ENCODE peak calls at places on chromosome 2, in nine cellular contexts. W is neuronal stem cell, P is tibial artery, Z is tibial nerve, X is right cardiac atrium, N is heart left ventricle, J is upper lobe of right lung, U is K562, G is right lobe of liver. R is an unnamed sample.

GRCh38 chr2:135797497-135798274 is 39.3 kb downstream of the LCT start:
- DNase-seq in W (peak; percentile 66), P (peak; percentile 74), Z (peak; percentile 46), X (peak; percentile 69), N (peak; percentile 67), J (peak; percentile 86), U (peak; percentile 81), G (peak; percentile 79), R (peak; percentile 91)

GRCh38 chr2:240199133-240199870 is 58.8 kb upstream of the OTOS start:
- DNase-seq in W (no peak), P (peak; percentile 56), Z (no peak), X (no peak), N (no peak), J (peak; percentile 37), U (no peak), G (peak; percentile 27), R (peak; percentile 31)

GRCh38 chr2:221676566-221677172 is 104.6 kb upstream of the EPHA4 start:
- DNase-seq in W (no peak), P (no peak), Z (no peak), X (no peak), N (no peak), J (no peak), U (no peak), G (no peak), R (no peak)

GRCh38 chr2:48452108-48452507 is 77.8 kb upstream of the STON1 start:
- DNase-seq in W (no peak), P (no peak), Z (no peak), X (no peak), N (no peak), J (no peak), U (peak; percentile 51), G (no peak), R (no peak)

GRCh38 chr2:154699560-154699901 is 1.0 kb downstream of the KCNJ3 start:
- DNase-seq in W (no peak), P (no peak), Z (no peak), X (no peak), N (no peak), J (no peak), U (no peak), G (peak; percentile 61), R (no peak)

GRCh38 chr2:170905864-170906263 is 23.2 kb upstream of the GORASP2 start:
- DNase-seq in W (no peak), P (no peak), Z (no peak), X (no peak), N (no peak), J (no peak), U (no peak), G (no peak), R (no peak)

GRCh38 chr2:128185576-128185975 is 94.6 kb downstream of the UGGT1 start:
- DNase-seq in W (no peak), P (no peak), Z (no peak), X (no peak), N (no peak), J (no peak), U (no peak), G (no peak), R (no peak)

GRCh38 chr2:190205643-190206042 is 114.0 kb downstream of the HIBCH start:
- DNase-seq in W (no peak), P (no peak), Z (no peak), X (no peak), N (no peak), J (no peak), U (no peak), G (no peak), R (no peak)

GRCh38 chr2:94759211-94759610 is 112.0 kb upstream of the TEKT4 start:
- DNase-seq in W (no peak), P (no peak), Z (no peak), X (no peak), N (no peak), J (no peak), U (peak; percentile 25), G (no peak), R (no peak)

GRCh38 chr2:62118160-62118559 is 77.8 kb upstream of the B3GNT2 start:
- DNase-seq in W (no peak), P (no peak), Z (no peak), X (no peak), N (no peak), J (no peak), U (no peak), G (no peak), R (no peak)

GRCh38 chr2:165239230-165239629 is at the start of gene SCN2A:
- DNase-seq in W (peak; percentile 47), P (no peak), Z (no peak), X (no peak), N (no peak), J (no peak), U (peak; percentile 7), G (no peak), R (no peak)

GRCh38 chr2:128300621-128301020 is 18.0 kb downstream of the HS6ST1 start:
- DNase-seq in W (no peak), P (no peak), Z (no peak), X (peak; percentile 6), N (no peak), J (no peak), U (no peak), G (no peak), R (no peak)

GRCh38 chr2:118616432-118616831 is 231.0 kb downstream of the EN1 start:
- DNase-seq in W (no peak), P (no peak), Z (no peak), X (no peak), N (no peak), J (no peak), U (no peak), G (no peak), R (no peak)

GRCh38 chr2:9234680-9235387 is 28.2 kb downstream of the ASAP2 start:
- DNase-seq in W (no peak), P (no peak), Z (no peak), X (no peak), N (no peak), J (no peak), U (peak; percentile 49), G (no peak), R (no peak)

GRCh38 chr2:211157856-211158463 is 601.6 kb downstream of the CPS1 start:
- DNase-seq in W (peak; percentile 73), P (peak; percentile 80), Z (peak; percentile 71), X (peak; percentile 74), N (peak; percentile 43), J (peak; percentile 78), U (peak; percentile 6), G (peak; percentile 74), R (peak; percentile 71)

GRCh38 chr2:189609423-189609816 is 28.8 kb upstream of the SLC40A1 start:
- DNase-seq in W (no peak), P (no peak), Z (no peak), X (no peak), N (no peak), J (no peak), U (no peak), G (no peak), R (no peak)

GRCh38 chr2:237700583-237701032 is 73.2 kb downstream of the LRRFIP1 start:
- DNase-seq in W (no peak), P (peak; percentile 94), Z (no peak), X (peak; percentile 74), N (peak; percentile 84), J (peak; percentile 67), U (no peak), G (no peak), R (peak; percentile 84)

GRCh38 chr2:159939946-159940345 is 122.5 kb downstream of the PLA2R1 start:
- DNase-seq in W (no peak), P (no peak), Z (no peak), X (no peak), N (no peak), J (no peak), U (peak; percentile 12), G (no peak), R (no peak)

GRCh38 chr2:235314371-235314915 is 179.4 kb upstream of the AGAP1 start:
- DNase-seq in W (no peak), P (no peak), Z (no peak), X (no peak), N (no peak), J (no peak), U (no peak), G (no peak), R (no peak)

GRCh38 chr2:224986479-224986878 is 55.8 kb downstream of the DOCK10 start:
- DNase-seq in W (no peak), P (no peak), Z (no peak), X (no peak), N (no peak), J (no peak), U (no peak), G (no peak), R (no peak)
- H3K4me1 ChIP-seq in W (peaks cover 9% of the 10 kb centered on the region), P (no peaks in the 10 kb centered on the region), Z (no peaks in the 10 kb centered on the region), X (no peaks in the 10 kb centered on the region), N (no peaks in the 10 kb centered on the region), J (peaks cover 7% of the 10 kb centered on the region), U (no peaks in the 10 kb centered on the region), G (no peaks in the 10 kb centered on the region), R (peaks cover 2% of the 10 kb centered on the region)

GRCh38 chr2:232603283-232603682 is 30.1 kb upstream of the EFHD1 start:
- DNase-seq in W (no peak), P (no peak), Z (no peak), X (no peak), N (no peak), J (no peak), U (no peak), G (no peak), R (no peak)
- H3K9me3 ChIP-seq in W (no peaks in the 10 kb centered on the region), P (no peaks in the 10 kb centered on the region), Z (no peaks in the 10 kb centered on the region), X (no peaks in the 10 kb centered on the region), N (no peaks in the 10 kb centered on the region), J (no peaks in the 10 kb centered on the region), U (no peaks in the 10 kb centered on the region), G (no peaks in the 10 kb centered on the region), R (no peaks in the 10 kb centered on the region)

GRCh38 chr2:230944804-230945372 is 19.8 kb upstream of the GPR55 start:
- DNase-seq in W (no peak), P (no peak), Z (no peak), X (no peak), N (no peak), J (no peak), U (no peak), G (no peak), R (peak; percentile 44)
- H3K4me3 ChIP-seq in W (no peak overlapping the region), P (no peak overlapping the region), Z (no peak overlapping the region), X (no peak overlapping the region), N (no peak overlapping the region), J (no peak overlapping the region), U (no peak overlapping the region), G (no peak overlapping the region), R (no peak overlapping the region)

DNA sequence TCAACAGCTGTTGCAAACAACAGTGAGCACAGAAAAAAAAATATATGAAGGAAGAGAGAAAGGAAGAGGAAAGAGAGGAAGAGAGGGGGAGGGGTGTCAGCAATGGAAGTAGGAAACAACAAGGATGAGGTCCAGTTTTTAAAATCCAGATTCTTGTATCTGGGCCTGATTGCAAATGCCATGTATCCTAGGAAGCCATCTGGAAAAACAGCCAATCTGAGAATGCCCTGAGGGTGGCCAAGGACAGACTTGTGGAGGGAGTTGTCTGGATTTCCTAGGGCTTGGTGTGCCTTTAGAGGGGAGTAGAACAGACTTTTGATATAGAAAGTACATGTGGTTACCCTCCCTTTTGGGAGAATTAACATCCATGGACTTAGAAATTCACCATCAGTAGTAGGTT is 47.1 kb downstream of the PRKCE start:
- DNase-seq in W (no peak), P (no peak), Z (no peak), X (no peak), N (no peak), J (no peak), U (no peak), G (no peak), R (no peak)
- H3K4me1 ChIP-seq in W (peaks cover 7% of the 10 kb centered on the region), P (no peaks in the 10 kb centered on the region), Z (no peaks in the 10 kb centered on the region), X (peaks cover 2% of the 10 kb centered on the region), N (peaks cover 15% of the 10 kb centered on the region), J (peaks cover 7% of the 10 kb centered on the region), U (no peaks in the 10 kb centered on the region), G (no peaks in the 10 kb centered on the region), R (no peaks in the 10 kb centered on the region)